ENCODE peak calls at places on chromosome 21, in four cellular contexts. Y is psoas muscle, U is ascending aorta, E is fibroblast of pulmonary artery. P is an unnamed sample.

GRCh38 chr21:24869862-24870261 is 737.4 kb downstream of the MRPL39 start:
- DNase-seq in Y (no peak), U (no peak), E (no peak), P (no peak)

GRCh38 chr21:34061983-34062382 is 11.4 kb upstream of the MRPS6 start:
- DNase-seq in Y (no peak), U (no peak), E (peak; percentile 15), P (peak; percentile 24)

GRCh38 chr21:43364851-43365424 is 62.0 kb downstream of the SIK1 start:
- DNase-seq in Y (no peak), U (no peak), E (no peak), P (no peak)

GRCh38 chr21:15276243-15276642 is 211.4 kb upstream of the NRIP1 start:
- DNase-seq in Y (no peak), U (no peak), E (peak; percentile 21), P (peak; percentile 64)

GRCh38 chr21:37642493-37642892 is 273.8 kb downstream of the KCNJ6 start:
- DNase-seq in Y (no peak), U (no peak), E (no peak), P (peak; percentile 54)

GRCh38 chr21:37342046-37342632 is 24.4 kb upstream of the DYRK1A start:
- DNase-seq in Y (no peak), U (no peak), E (no peak), P (no peak)

GRCh38 chr21:15659768-15660423 is 69.9 kb upstream of the USP25 start:
- DNase-seq in Y (no peak), U (no peak), E (no peak), P (no peak)

GRCh38 chr21:15003463-15004135 is 61.2 kb downstream of the NRIP1 start:
- DNase-seq in Y (no peak), U (no peak), E (no peak), P (no peak)

GRCh38 chr21:26409735-26410134 is 163.4 kb downstream of the CYYR1 start:
- DNase-seq in Y (no peak), U (no peak), E (no peak), P (no peak)

GRCh38 chr21:45011911-45012660 is 62.3 kb upstream of the ADARB1 start:
- DNase-seq in Y (peak; percentile 62), U (peak; percentile 87), E (peak; percentile 89), P (peak; percentile 83)
- TF ChIP-seq CTCF in Y (peak; percentile 4), U (no peak), E (no peak), P (no peak)

GRCh38 chr21:30251781-30252180 is 31.0 kb downstream of the KRTAP24-1 start:
- DNase-seq in Y (no peak), U (no peak), E (no peak), P (peak; percentile 21)

GRCh38 chr21:30255679-30256078 is 27.1 kb downstream of the KRTAP24-1 start:
- DNase-seq in Y (no peak), U (no peak), E (no peak), P (no peak)

GRCh38 chr21:30256100-30256499 is 26.6 kb downstream of the KRTAP24-1 start:
- DNase-seq in Y (no peak), U (no peak), E (no peak), P (no peak)

DNA sequence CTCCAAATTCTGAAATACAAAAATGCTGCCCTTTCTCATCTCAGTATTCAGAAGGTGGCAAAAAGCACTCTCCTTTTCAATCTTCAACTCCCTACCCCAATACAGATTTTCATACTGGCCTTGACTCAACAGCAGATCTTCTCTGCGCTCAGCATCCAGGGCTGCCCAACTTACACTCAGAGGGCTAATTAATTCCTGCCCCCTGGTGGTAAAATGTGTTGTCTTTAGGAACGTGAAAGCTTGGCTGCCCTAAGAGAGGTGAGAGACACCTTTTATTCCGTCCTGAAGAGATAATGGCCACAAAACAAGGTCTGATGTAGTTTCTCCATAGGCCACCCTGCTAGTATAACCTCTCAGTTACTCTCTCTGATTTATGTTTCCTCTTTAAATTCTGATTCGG is 25.0 kb downstream of the KRTAP24-1 start:
- DNase-seq in Y (no peak), U (no peak), E (peak; percentile 78), P (peak; percentile 77)
- TF ChIP-seq CTCF in Y (no peak), U (no peak), E (peak; percentile 59), P (peak; percentile 55)

GRCh38 chr21:41589131-41589530 is 81.2 kb upstream of the TMPRSS2 start:
- DNase-seq in Y (no peak), U (peak; percentile 30), E (no peak), P (no peak)
- TF ChIP-seq CTCF in Y (no peak), U (no peak), E (no peak), P (no peak)

DNA sequence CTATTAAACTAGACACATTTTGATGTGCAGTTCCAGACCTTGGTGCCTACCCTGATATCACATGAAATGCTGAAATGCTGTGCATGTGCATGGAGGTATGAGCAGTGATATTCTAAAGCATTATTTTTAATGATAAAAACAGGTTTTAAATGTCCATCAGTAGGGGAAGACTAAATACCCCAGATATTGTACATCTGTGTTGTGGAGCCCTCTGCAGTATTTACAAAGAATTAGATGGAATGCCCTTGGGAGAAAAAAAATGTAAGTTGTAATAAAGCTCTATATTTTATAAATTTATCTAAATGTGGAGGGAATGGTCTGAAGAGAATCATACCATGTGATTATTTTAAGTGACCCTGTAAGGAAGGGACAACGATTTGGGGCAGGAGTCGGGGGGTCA is 39.1 kb upstream of the IGSF5 start:
- DNase-seq in Y (no peak), U (no peak), E (no peak), P (no peak)
- TF ChIP-seq CTCF in Y (no peak), U (no peak), E (no peak), P (no peak)

P was measured in MCF 10A.